ENCODE peak calls at places on chromosomes 5 and 9, in nine cellular contexts. H is dorsolateral prefrontal cortex, I is GM06990, T is fibroblast of pulmonary artery, A is A549, K is prostate gland, L is fibroblast of mammary gland, C is heart left ventricle, W is esophagus squamous epithelium. G is an unnamed sample.

GRCh38 chr5:73701566-73701965 is 75.6 kb downstream of the ARHGEF28 start:
- DNase-seq in H (no peak), I (no peak), T (peak), A (no peak), K (no peak), L (peak), C (no peak), W (no peak), G (peak)

GRCh38 chr5:17880869-17881268 is 246.6 kb downstream of the TAF11L14 start:
- DNase-seq in H (no peak), I (no peak), T (no peak), A (no peak), K (no peak), L (no peak), C (no peak), W (no peak), G (no peak)

GRCh38 chr9:73816905-73817304 is 665.2 kb downstream of the ANXA1 start:
- DNase-seq in H (no peak), I (no peak), T (no peak), A (no peak), K (no peak), L (no peak), C (no peak), W (no peak), G (no peak)

GRCh38 chr9:18448101-18448500 is 25.9 kb upstream of the ADAMTSL1 start:
- DNase-seq in H (no peak), I (no peak), T (no peak), A (no peak), K (no peak), L (no peak), C (no peak), W (no peak), G (no peak)

GRCh38 chr5:91033370-91033769 is 349.7 kb downstream of the ARRDC3 start:
- DNase-seq in H (no peak), I (no peak), T (no peak), A (no peak), K (no peak), L (no peak), C (no peak), W (no peak), G (no peak)

GRCh38 chr9:37390759-37391158 is 31.7 kb upstream of the GRHPR start:
- DNase-seq in H (no peak), I (peak), T (peak), A (no peak), K (no peak), L (no peak), C (no peak), W (no peak), G (peak)

GRCh38 chr5:154302181-154302580 is 111.6 kb downstream of the GALNT10 start:
- DNase-seq in H (peak), I (no peak), T (peak), A (no peak), K (peak), L (no peak), C (peak), W (no peak), G (no peak)

GRCh38 chr5:87169300-87169991 is 98.2 kb upstream of the RASA1 start:
- DNase-seq in H (no peak), I (no peak), T (no peak), A (no peak), K (no peak), L (no peak), C (no peak), W (no peak), G (no peak)

GRCh38 chr9:108708448-108708847 is 147.3 kb downstream of the ACTL7B start:
- DNase-seq in H (peak), I (no peak), T (no peak), A (no peak), K (no peak), L (no peak), C (no peak), W (no peak), G (no peak)

GRCh38 chr9:93127395-93127911 is 6.6 kb downstream of the NINJ1 start:
- DNase-seq in H (peak), I (no peak), T (no peak), A (no peak), K (no peak), L (no peak), C (peak), W (no peak), G (peak)

GRCh38 chr9:86667307-86667706 is 280.0 kb downstream of the GAS1 start:
- DNase-seq in H (no peak), I (no peak), T (no peak), A (no peak), K (no peak), L (peak), C (no peak), W (no peak), G (peak)

GRCh38 chr5:176947847-176948246 is 48.7 kb upstream of the HK3 start:
- DNase-seq in H (no peak), I (no peak), T (no peak), A (no peak), K (no peak), L (no peak), C (no peak), W (no peak), G (no peak)

GRCh38 chr5:149712439-149713147 is 17.5 kb upstream of the PPARGC1B start:
- DNase-seq in H (no peak), I (no peak), T (no peak), A (no peak), K (no peak), L (no peak), C (no peak), W (no peak), G (no peak)

GRCh38 chr9:87422999-87423398 is 74.7 kb upstream of the DAPK1 start:
- DNase-seq in H (no peak), I (no peak), T (peak), A (no peak), K (no peak), L (no peak), C (no peak), W (no peak), G (no peak)

GRCh38 chr5:168591302-168592013 is 12.3 kb upstream of the PANK3 start:
- DNase-seq in H (no peak), I (no peak), T (no peak), A (no peak), K (no peak), L (no peak), C (no peak), W (no peak), G (no peak)

GRCh38 chr5:64796301-64796700 is 27.6 kb downstream of the CWC27 start:
- DNase-seq in H (no peak), I (no peak), T (no peak), A (no peak), K (no peak), L (no peak), C (no peak), W (no peak), G (no peak)

DNA sequence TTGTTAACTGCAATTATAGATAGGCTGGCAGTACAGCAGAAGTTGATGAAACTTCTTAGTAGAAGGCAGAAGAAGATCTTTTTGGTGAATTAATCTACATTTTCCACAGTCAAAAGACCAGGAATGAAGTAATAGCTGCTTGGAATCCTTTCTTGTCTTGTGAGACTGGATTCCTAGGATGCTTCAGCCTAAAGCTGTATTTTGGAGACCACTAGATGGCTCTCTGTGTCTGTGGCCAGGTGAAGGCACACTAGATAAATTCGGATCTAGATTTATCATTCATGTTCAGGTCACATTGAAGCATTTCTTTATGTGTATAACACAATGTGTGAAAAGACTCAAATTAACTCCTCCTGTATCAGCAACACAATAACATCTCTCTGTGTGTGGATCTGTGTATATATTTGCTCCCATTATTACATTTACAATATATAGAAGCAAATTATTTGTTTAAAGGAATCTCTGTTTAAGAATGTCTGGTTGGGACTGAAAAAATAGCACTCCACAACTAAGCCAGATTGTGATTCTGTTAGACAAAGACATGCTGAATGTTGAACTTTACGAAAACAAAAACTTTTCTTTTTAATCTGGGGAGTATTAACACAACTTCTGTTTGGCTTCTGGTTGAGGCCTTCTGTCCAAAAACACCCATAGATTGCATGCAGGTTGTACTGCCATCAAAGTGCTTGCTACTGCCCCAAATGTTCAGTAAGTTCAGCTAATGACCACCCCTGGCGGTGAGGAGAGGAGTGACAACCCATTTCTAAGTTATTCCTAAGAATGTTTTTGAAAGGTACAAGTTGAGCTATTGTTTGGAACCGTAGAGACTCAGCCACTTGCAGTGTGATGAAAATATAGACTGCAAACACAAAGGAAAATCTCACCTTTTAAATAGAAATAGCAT is 10.6 kb downstream of the GRIN3A start:
- DNase-seq in H (no peak), I (no peak), T (peak), A (peak), K (no peak), L (peak), C (no peak), W (no peak), G (peak)
- TF ChIP-seq CTCF in H (peak), I (peak), T (peak), A (peak), K (no peak), L (peak), C (peak), W (peak), G (peak)

DNA sequence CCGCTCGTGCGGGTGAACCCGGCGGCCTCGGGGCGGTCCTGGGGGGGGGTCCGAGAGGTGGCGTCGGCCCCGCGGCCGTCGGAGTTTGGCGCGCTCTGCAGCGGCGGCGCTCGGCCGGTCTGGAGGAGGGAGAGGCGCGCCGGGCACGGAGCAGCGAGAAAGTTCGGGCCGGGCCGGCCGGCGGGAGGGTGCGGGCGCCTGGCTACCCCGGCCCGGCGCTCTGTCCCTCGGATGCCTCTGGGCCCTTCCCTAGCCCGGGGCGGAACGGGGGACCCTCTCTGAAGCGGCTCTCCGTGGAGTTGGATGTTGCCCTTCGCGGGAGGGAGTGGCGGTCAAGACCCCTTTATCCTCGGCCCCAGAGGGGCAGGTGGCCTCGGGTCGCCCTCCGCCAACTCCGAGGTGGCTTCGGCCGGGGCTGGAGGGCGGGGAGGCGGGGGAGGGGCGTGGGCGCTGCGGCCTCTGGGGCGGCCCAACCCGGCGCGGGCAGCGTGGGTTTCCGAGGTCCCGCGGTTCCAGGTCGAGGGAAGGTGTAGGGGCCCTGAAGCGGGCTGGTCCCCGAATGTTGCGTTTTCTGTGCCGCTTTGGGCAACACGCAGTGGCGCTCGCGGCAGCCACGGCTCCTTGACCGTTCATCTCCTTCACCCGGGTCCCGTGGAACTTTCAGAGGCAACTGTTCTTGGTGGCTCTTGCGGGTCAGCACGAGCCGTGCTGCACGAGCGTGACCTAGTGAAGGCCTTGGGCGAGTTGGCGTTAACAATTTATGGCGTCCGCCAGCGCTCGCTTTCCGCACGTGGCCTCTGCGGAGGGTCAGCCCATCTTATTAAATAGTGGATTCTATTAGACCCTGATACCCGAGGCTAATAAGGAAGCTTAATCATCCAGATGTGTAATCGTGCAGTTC is 290.5 kb downstream of the DOCK8 start:
- DNase-seq in H (no peak), I (peak), T (no peak), A (peak), K (peak), L (no peak), C (peak), W (no peak), G (peak)
- H3K4me3 ChIP-seq in H (peak), I (peak), T (peak), A (peak), K (peak), L (peak), C (peak), W (peak), G (peak)

DNA sequence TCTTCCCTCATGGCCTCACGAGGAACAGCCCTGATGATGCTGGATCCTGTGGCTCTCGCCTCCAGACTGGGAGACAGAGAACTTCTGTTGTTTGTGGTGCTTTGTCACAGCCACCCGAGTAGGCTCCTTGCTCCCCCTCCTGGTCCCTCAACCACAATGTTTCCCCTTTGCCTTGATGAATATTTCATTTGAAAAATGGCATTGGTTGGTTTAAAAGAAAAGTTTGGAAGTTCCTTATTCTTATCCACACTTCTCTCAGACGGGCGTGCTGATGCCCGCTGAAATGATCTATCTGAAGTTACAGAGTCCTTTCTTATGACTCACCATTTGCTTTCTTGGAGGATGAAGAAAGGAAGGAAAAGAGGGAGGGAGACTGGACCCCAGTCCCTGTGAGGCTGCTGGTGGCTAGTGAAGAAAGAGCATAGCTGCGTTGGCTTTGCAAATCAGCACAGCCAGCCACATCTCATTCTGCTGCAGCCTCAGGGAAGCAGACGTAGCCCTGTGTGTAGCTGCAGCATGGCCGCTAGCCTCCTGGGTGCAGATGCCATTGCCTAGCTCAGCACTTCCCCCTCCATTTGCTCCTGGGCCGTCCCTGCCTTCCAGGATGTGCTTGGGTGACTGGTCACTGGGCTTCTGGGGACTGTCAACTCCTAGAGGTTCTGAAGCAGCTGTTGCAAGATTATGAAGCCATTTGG is 185.9 kb downstream of the ERCC6L2 start:
- DNase-seq in H (no peak), I (no peak), T (peak), A (peak), K (peak), L (peak), C (no peak), W (no peak), G (peak)
- TF ChIP-seq CTCF in H (peak), I (peak), T (peak), A (peak), K (peak), L (peak), C (peak), W (peak), G (peak)

DNA sequence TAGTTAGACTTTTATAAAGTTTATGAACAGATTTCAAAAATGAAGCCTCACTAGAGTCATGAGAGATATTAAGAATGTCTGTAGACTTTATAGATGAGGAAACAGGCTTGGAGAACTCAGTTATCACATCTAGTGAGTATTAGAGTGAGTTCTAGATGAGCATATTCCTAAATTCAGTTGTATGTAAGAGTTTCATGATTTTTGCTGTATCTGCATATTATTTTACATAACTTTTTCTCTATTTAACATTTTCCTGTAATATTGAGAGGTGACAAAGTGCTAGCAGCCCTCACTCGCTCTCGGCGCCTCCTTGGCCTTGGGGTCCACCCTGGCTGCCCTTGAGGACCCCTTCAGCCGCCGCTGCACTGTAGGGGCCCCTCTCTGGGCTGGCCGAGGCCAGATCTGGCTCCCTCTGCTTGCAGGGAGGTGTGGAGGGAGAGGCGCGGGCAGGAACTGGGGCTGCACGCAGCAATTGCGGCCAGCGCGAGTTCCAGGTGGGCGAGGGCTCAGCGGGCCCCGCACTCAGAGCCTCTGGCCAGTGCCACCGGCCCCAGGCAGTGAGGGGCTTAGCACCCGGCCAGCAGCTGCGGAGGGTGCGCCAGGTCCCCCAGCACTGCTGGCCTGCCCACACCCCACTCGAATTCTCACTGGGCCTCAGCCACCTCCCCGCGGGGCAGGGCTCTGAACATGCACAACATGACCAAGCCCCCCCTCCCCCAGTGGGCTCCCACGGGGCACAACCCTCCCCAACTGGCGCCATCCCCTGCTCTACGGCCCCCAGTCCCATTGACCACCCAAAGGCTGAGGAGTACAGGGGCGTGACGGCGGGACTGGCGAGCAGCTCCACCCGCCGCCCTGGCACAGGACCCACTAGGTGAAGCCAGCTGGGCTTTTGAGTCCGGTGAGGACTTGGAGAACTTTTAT is 182.1 kb downstream of the TLE1 start:
- DNase-seq in H (no peak), I (no peak), T (no peak), A (no peak), K (no peak), L (no peak), C (no peak), W (no peak), G (no peak)
- H3K4me3 ChIP-seq in H (no peak), I (no peak), T (no peak), A (no peak), K (no peak), L (no peak), C (no peak), W (no peak), G (no peak)

DNA sequence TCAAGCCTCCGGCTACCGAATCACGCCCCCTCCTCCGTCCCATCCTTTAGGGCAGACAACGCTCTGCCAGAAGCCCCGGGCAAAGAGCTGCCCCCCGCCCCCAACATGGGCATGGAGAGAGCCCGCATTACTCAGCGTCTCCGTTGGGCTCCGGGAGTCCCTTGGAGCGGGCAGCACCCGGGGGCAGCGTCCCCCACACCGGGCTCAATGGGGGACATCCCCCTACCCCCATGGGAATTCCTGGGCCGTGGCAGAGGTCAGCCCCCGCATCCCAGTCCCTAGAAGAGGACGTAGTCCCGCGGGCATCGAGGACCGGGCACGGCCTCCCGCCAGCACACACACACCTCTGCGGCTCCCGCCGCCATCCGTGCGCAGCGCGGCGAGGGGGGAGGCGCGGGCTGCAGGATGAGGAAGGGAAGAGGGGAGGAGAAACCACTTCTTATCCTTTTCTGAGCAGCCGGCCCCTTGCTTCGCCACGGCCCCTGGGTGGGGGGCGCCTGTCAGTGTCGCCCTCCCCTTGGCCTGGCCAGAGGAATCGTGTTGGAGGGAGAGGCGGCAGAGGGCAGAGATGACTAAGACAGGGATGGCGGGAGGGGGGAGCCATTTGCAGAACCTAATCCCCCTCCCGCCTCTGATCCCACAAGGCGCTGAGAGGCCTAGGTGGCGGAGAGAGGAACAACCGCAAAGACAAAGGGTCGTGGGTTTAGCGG is 818 bp downstream of the DNM1 start:
- DNase-seq in H (no peak), I (no peak), T (no peak), A (peak), K (no peak), L (no peak), C (no peak), W (no peak), G (no peak)
- TF ChIP-seq CTCF in H (no peak), I (no peak), T (no peak), A (no peak), K (no peak), L (no peak), C (no peak), W (no peak), G (no peak)

DNA sequence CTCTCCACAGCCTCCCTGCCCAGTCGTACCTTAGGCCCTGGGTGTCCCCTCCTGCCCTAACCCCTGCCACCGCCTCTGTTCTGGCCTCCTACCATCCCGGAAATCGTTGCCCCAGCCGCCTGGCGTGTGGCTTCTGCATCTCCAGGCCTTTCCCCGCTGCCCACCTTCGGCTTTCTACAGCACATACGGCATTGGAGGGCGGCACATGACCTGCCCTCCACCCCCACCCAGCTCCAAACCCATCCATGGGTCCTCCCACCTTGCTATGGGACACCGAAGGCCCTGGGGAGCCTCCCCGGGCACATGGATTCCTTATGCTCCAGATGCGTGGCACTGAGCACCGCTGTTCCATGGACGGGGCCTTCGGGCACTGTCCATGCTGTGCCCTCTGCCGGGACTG is 32.0 kb downstream of the FGF18 start:
- DNase-seq in H (no peak), I (no peak), T (no peak), A (no peak), K (no peak), L (no peak), C (no peak), W (no peak), G (no peak)
- H3K4me3 ChIP-seq in H (no peak), I (no peak), T (no peak), A (no peak), K (no peak), L (peak), C (no peak), W (peak), G (no peak)